ENCODE peak calls at places on chromosomes 11 and 22, in eight cellular contexts. One of them, this sample, is unnamed.

GRCh38 chr11:76783294-76783900 is at the start of gene TSKU:
- DNase-seq in uterus: no peak
- DNase-seq in OCI-LY7: no peak
- DNase-seq in IMR-90: no peak
- DNase-seq in NB4: no peak
- DNase-seq in MM.1S: no peak
- DNase-seq in AG09309: no peak
- DNase-seq in H9: peak
- DNase-seq in this sample: peak

GRCh38 chr11:11436715-11437313 is 83.8 kb upstream of the CSNK2A3 start:
- DNase-seq in IMR-90: no peak
- DNase-seq in uterus: peak
- DNase-seq in H9: no peak
- DNase-seq in AG09309: no peak
- DNase-seq in OCI-LY7: no peak
- DNase-seq in NB4: no peak
- DNase-seq in MM.1S: no peak
- DNase-seq in this sample: no peak

GRCh38 chr22:38504731-38505594 is 1.1 kb downstream of the DDX17 start:
- DNase-seq in MM.1S: peak
- DNase-seq in H9: no peak
- DNase-seq in NB4: peak
- DNase-seq in uterus: peak
- DNase-seq in AG09309: no peak
- DNase-seq in IMR-90: peak
- DNase-seq in OCI-LY7: peak
- DNase-seq in this sample: peak

GRCh38 chr11:10657308-10658271 is 36.0 kb downstream of the IRAG1 start:
- DNase-seq in H9: no peak
- DNase-seq in IMR-90: peak
- DNase-seq in AG09309: no peak
- DNase-seq in OCI-LY7: no peak
- DNase-seq in NB4: no peak
- DNase-seq in MM.1S: peak
- DNase-seq in uterus: no peak
- DNase-seq in this sample: peak

GRCh38 chr22:19579113-19579811 is 55.1 kb upstream of the CLDN5 start:
- DNase-seq in uterus: no peak
- DNase-seq in AG09309: no peak
- DNase-seq in OCI-LY7: peak
- DNase-seq in H9: no peak
- DNase-seq in MM.1S: no peak
- DNase-seq in NB4: peak
- DNase-seq in IMR-90: no peak
- DNase-seq in this sample: no peak

GRCh38 chr22:24271406-24271760 is 752 bp downstream of the SPECC1L start:
- DNase-seq in AG09309: no peak
- DNase-seq in uterus: peak
- DNase-seq in H9: no peak
- DNase-seq in OCI-LY7: no peak
- DNase-seq in NB4: no peak
- DNase-seq in IMR-90: peak
- DNase-seq in MM.1S: no peak
- DNase-seq in this sample: no peak

GRCh38 chr22:37021710-37022482 is 2.4 kb downstream of the MPST start:
- DNase-seq in H9: no peak
- DNase-seq in MM.1S: peak
- DNase-seq in AG09309: no peak
- DNase-seq in IMR-90: peak
- DNase-seq in uterus: no peak
- DNase-seq in NB4: peak
- DNase-seq in OCI-LY7: peak
- DNase-seq in this sample: peak

GRCh38 chr22:31126128-31126868 is 3.5 kb downstream of the INPP5J start:
- DNase-seq in NB4: no peak
- DNase-seq in H9: peak
- DNase-seq in uterus: no peak
- DNase-seq in AG09309: no peak
- DNase-seq in IMR-90: no peak
- DNase-seq in MM.1S: no peak
- DNase-seq in OCI-LY7: no peak
- DNase-seq in this sample: no peak

GRCh38 chr11:119315139-119316016 is 1.6 kb downstream of the MCAM start:
- DNase-seq in H9: peak
- DNase-seq in AG09309: no peak
- DNase-seq in NB4: no peak
- DNase-seq in uterus: peak
- DNase-seq in OCI-LY7: peak
- DNase-seq in MM.1S: peak
- DNase-seq in IMR-90: no peak
- DNase-seq in this sample: peak

GRCh38 chr11:128098840-128099239 is 488.5 kb downstream of the ETS1 start:
- DNase-seq in IMR-90: no peak
- DNase-seq in NB4: peak
- DNase-seq in MM.1S: no peak
- DNase-seq in OCI-LY7: no peak
- DNase-seq in uterus: no peak
- DNase-seq in AG09309: no peak
- DNase-seq in H9: no peak
- DNase-seq in this sample: no peak

GRCh38 chr11:128089962-128090361 is 497.4 kb downstream of the ETS1 start:
- DNase-seq in NB4: no peak
- DNase-seq in AG09309: no peak
- DNase-seq in MM.1S: no peak
- DNase-seq in OCI-LY7: no peak
- DNase-seq in IMR-90: no peak
- DNase-seq in H9: no peak
- DNase-seq in uterus: no peak
- DNase-seq in this sample: no peak

GRCh38 chr11:128093689-128094088 is 493.7 kb downstream of the ETS1 start:
- DNase-seq in OCI-LY7: no peak
- DNase-seq in IMR-90: no peak
- DNase-seq in H9: no peak
- DNase-seq in NB4: no peak
- DNase-seq in MM.1S: no peak
- DNase-seq in AG09309: no peak
- DNase-seq in uterus: no peak
- DNase-seq in this sample: no peak

DNA sequence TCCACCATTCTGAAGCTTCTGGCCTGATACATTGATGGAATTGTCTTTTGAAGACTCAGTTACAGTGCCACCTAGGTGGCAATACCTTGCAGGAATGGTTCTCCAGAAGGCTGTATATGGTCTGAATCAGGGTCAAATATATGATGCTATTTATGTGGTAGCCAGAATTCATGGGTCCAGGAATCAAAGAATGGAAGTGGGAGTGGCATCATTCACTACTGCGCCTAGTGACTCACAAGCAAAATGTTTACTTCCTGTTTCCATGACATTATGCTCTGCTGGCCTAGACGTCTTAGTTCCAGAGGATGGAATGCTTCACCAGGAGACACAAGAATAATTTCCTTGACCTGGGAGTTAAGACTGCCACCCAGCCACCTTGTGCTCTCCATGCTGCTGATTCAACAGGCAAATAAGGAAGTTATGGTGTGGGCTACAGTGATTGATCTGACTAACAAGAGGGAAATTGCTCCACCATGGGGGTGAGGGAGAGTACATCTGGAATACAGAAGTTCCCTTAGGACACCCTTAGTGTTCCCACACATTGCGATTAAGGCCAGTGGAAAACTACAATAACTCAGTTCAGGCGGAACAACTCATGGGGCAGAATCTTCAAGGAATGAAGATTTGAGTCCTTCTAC is 491.8 kb downstream of the ETS1 start:
- DNase-seq in H9: no peak
- DNase-seq in uterus: no peak
- DNase-seq in OCI-LY7: peak
- DNase-seq in IMR-90: peak
- DNase-seq in MM.1S: no peak
- DNase-seq in NB4: peak
- DNase-seq in AG09309: peak
- DNase-seq in this sample: no peak
- TF ChIP-seq CTCF in H9: peak
- TF ChIP-seq CTCF in uterus: no peak
- TF ChIP-seq CTCF in OCI-LY7: peak
- TF ChIP-seq CTCF in IMR-90: no peak
- TF ChIP-seq CTCF in MM.1S: no peak
- TF ChIP-seq CTCF in NB4: peak
- TF ChIP-seq CTCF in AG09309: peak
- TF ChIP-seq CTCF in this sample: peak

DNA sequence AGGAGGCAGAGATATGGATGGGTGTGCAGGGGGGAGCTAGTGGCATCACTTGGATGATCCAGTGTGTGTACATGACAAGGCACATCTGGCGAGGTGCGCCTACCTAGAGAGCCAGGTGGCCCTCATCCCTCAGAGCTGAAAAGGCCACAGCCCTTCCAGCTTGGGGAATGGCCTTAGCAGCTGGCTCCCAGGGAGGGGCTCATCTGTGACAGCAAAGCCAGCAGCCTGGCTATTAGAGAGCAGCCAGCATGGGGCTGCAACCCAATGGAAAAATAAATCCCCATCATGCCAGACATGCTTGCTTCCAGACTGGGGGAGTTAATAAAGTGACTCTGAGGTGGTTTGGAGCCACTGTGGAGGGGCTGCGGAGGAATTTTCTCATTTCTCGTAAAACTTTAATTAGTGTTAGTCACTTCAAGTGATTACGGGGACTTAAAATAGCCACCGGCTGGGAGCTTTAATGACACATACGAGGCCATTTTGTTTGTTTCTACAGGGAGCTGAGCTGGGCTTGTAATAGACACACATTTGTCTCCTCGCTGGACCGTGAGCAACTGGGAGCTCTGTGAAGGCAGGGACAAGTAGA is 111.2 kb upstream of the ALX4 start:
- DNase-seq in IMR-90: no peak
- DNase-seq in MM.1S: no peak
- DNase-seq in AG09309: no peak
- DNase-seq in H9: no peak
- DNase-seq in OCI-LY7: no peak
- DNase-seq in uterus: no peak
- DNase-seq in NB4: no peak
- DNase-seq in this sample: no peak
- TF ChIP-seq CTCF in IMR-90: no peak
- TF ChIP-seq CTCF in MM.1S: no peak
- TF ChIP-seq CTCF in AG09309: no peak
- TF ChIP-seq CTCF in H9: no peak
- TF ChIP-seq CTCF in OCI-LY7: no peak
- TF ChIP-seq CTCF in uterus: no peak
- TF ChIP-seq CTCF in NB4: no peak
- TF ChIP-seq CTCF in this sample: no peak

GRCh38 chr11:17563961-17564686 is 17.1 kb downstream of the OTOG start:
- DNase-seq in AG09309: no peak
- DNase-seq in H9: no peak
- DNase-seq in NB4: no peak
- DNase-seq in OCI-LY7: no peak
- DNase-seq in uterus: no peak
- DNase-seq in IMR-90: no peak
- DNase-seq in MM.1S: no peak
- DNase-seq in this sample: no peak

GRCh38 chr11:17563248-17563647 is 16.2 kb downstream of the OTOG start:
- DNase-seq in OCI-LY7: no peak
- DNase-seq in H9: peak
- DNase-seq in AG09309: no peak
- DNase-seq in NB4: peak
- DNase-seq in uterus: no peak
- DNase-seq in IMR-90: no peak
- DNase-seq in MM.1S: no peak
- DNase-seq in this sample: no peak

GRCh38 chr11:17561111-17561415 is 14.0 kb downstream of the OTOG start:
- DNase-seq in MM.1S: no peak
- DNase-seq in H9: no peak
- DNase-seq in OCI-LY7: no peak
- DNase-seq in IMR-90: no peak
- DNase-seq in AG09309: no peak
- DNase-seq in uterus: no peak
- DNase-seq in NB4: no peak
- DNase-seq in this sample: no peak

GRCh38 chr11:17561466-17562001 is 14.5 kb downstream of the OTOG start:
- DNase-seq in MM.1S: no peak
- DNase-seq in IMR-90: no peak
- DNase-seq in H9: peak
- DNase-seq in uterus: no peak
- DNase-seq in AG09309: no peak
- DNase-seq in NB4: peak
- DNase-seq in OCI-LY7: no peak
- DNase-seq in this sample: no peak

GRCh38 chr11:17564687-17565042 is 17.6 kb downstream of the OTOG start:
- DNase-seq in MM.1S: no peak
- DNase-seq in OCI-LY7: no peak
- DNase-seq in NB4: peak
- DNase-seq in IMR-90: no peak
- DNase-seq in AG09309: no peak
- DNase-seq in uterus: no peak
- DNase-seq in H9: peak
- DNase-seq in this sample: no peak
- TF ChIP-seq CTCF in MM.1S: peak
- TF ChIP-seq CTCF in OCI-LY7: peak
- TF ChIP-seq CTCF in NB4: peak
- TF ChIP-seq CTCF in IMR-90: no peak
- TF ChIP-seq CTCF in AG09309: no peak
- TF ChIP-seq CTCF in uterus: no peak
- TF ChIP-seq CTCF in H9: peak
- TF ChIP-seq CTCF in this sample: no peak

GRCh38 chr11:46305295-46305694 is 27.8 kb downstream of the CREB3L1 start:
- DNase-seq in NB4: peak
- DNase-seq in MM.1S: no peak
- DNase-seq in OCI-LY7: peak
- DNase-seq in AG09309: no peak
- DNase-seq in H9: no peak
- DNase-seq in IMR-90: peak
- DNase-seq in uterus: no peak
- DNase-seq in this sample: no peak
- TF ChIP-seq CTCF in NB4: peak
- TF ChIP-seq CTCF in MM.1S: no peak
- TF ChIP-seq CTCF in OCI-LY7: peak
- TF ChIP-seq CTCF in AG09309: peak
- TF ChIP-seq CTCF in H9: no peak
- TF ChIP-seq CTCF in IMR-90: peak
- TF ChIP-seq CTCF in uterus: no peak
- TF ChIP-seq CTCF in this sample: no peak